ENCODE peak calls at places on chromosomes 6 and 20, in seven cellular contexts. One of them, this sample, is unnamed.

GRCh38 chr6:133502451-133503259 is 261.5 kb downstream of the EYA4 start:
- DNase-seq in gastrocnemius medialis: no peak
- DNase-seq in adrenal gland: no peak
- DNase-seq in heart left ventricle: no peak
- DNase-seq in ovary: peak
- DNase-seq in breast epithelium: no peak
- DNase-seq in IMR-90: peak
- DNase-seq in this sample: no peak

GRCh38 chr6:28803337-28803709 is 120.5 kb downstream of the TRIM27 start:
- DNase-seq in gastrocnemius medialis: no peak
- DNase-seq in adrenal gland: no peak
- DNase-seq in heart left ventricle: no peak
- DNase-seq in ovary: no peak
- DNase-seq in breast epithelium: no peak
- DNase-seq in IMR-90: no peak
- DNase-seq in this sample: no peak

GRCh38 chr6:83867527-83868161 is 8.2 kb downstream of the CYB5R4 start:
- DNase-seq in gastrocnemius medialis: no peak
- DNase-seq in adrenal gland: peak
- DNase-seq in heart left ventricle: no peak
- DNase-seq in ovary: no peak
- DNase-seq in breast epithelium: no peak
- DNase-seq in IMR-90: peak
- DNase-seq in this sample: no peak

GRCh38 chr6:142207265-142207877 is 60.3 kb downstream of the VTA1 start:
- DNase-seq in gastrocnemius medialis: no peak
- DNase-seq in adrenal gland: peak
- DNase-seq in heart left ventricle: peak
- DNase-seq in ovary: no peak
- DNase-seq in breast epithelium: no peak
- DNase-seq in IMR-90: peak
- DNase-seq in this sample: peak

GRCh38 chr6:80433010-80433665 is 326.7 kb downstream of the BCKDHB start:
- DNase-seq in gastrocnemius medialis: no peak
- DNase-seq in adrenal gland: no peak
- DNase-seq in heart left ventricle: no peak
- DNase-seq in ovary: no peak
- DNase-seq in breast epithelium: no peak
- DNase-seq in IMR-90: no peak
- DNase-seq in this sample: no peak

GRCh38 chr6:41560440-41561192 is 14.4 kb downstream of the FOXP4 start:
- DNase-seq in gastrocnemius medialis: no peak
- DNase-seq in adrenal gland: peak
- DNase-seq in heart left ventricle: peak
- DNase-seq in ovary: peak
- DNase-seq in breast epithelium: no peak
- DNase-seq in IMR-90: no peak
- DNase-seq in this sample: peak

GRCh38 chr6:134314236-134314821 is 3.6 kb downstream of the SGK1 start:
- DNase-seq in gastrocnemius medialis: no peak
- DNase-seq in adrenal gland: no peak
- DNase-seq in heart left ventricle: no peak
- DNase-seq in ovary: no peak
- DNase-seq in breast epithelium: no peak
- DNase-seq in IMR-90: no peak
- DNase-seq in this sample: no peak

GRCh38 chr6:33428891-33429744 is 9.3 kb downstream of the SYNGAP1 start:
- DNase-seq in gastrocnemius medialis: no peak
- DNase-seq in adrenal gland: no peak
- DNase-seq in heart left ventricle: no peak
- DNase-seq in ovary: peak
- DNase-seq in breast epithelium: no peak
- DNase-seq in IMR-90: no peak
- DNase-seq in this sample: no peak

GRCh38 chr6:12384417-12384912 is 94.3 kb downstream of the EDN1 start:
- DNase-seq in gastrocnemius medialis: no peak
- DNase-seq in adrenal gland: no peak
- DNase-seq in heart left ventricle: no peak
- DNase-seq in ovary: no peak
- DNase-seq in breast epithelium: no peak
- DNase-seq in IMR-90: no peak
- DNase-seq in this sample: no peak

GRCh38 chr6:125797120-125797933 is 6.6 kb downstream of the NCOA7 start:
- DNase-seq in gastrocnemius medialis: no peak
- DNase-seq in adrenal gland: no peak
- DNase-seq in heart left ventricle: no peak
- DNase-seq in ovary: no peak
- DNase-seq in breast epithelium: no peak
- DNase-seq in IMR-90: no peak
- DNase-seq in this sample: no peak
- H3K27ac ChIP-seq in gastrocnemius medialis: no peak
- H3K27ac ChIP-seq in adrenal gland: no peak
- H3K27ac ChIP-seq in heart left ventricle: no peak
- H3K27ac ChIP-seq in ovary: no peak
- H3K27ac ChIP-seq in breast epithelium: no peak
- H3K27ac ChIP-seq in IMR-90: no peak
- H3K27ac ChIP-seq in this sample: no peak

DNA sequence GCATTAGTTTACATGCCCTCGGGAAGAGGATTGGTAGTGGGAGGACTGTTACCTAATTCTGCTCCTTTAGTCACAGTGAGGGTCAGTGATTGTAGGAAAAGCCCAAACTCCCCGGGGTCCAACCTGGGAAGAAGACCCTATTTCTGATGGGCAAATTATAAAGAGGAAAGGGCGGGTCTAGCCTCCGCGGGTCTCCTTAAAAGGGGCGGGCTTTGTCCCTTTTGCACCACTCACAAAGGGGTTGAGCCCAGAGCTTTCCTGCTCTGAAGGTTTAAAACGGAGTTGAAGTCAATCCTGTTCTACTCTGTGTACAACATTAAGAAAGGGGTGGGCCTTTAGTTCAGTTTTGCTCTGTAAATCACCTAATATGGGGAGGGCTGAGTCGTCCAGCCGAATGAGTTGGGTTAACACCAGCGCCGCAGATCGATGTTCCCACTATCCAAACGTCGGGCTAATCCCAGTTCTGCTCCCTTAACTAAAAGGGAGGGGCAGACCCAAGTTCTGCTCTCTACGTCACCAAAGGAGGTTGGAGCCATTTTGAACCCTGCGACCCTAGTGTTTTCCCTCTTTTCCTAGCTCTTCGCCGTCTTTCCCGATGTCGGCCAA is 920 bp upstream of the RNF5 start:
- DNase-seq in gastrocnemius medialis: no peak
- DNase-seq in adrenal gland: peak
- DNase-seq in heart left ventricle: no peak
- DNase-seq in ovary: no peak
- DNase-seq in breast epithelium: no peak
- DNase-seq in IMR-90: no peak
- DNase-seq in this sample: peak
- TF ChIP-seq POLR2A in gastrocnemius medialis: peak
- TF ChIP-seq POLR2A in adrenal gland: peak
- TF ChIP-seq POLR2A in heart left ventricle: peak
- TF ChIP-seq POLR2A in ovary: peak
- TF ChIP-seq POLR2A in breast epithelium: peak
- TF ChIP-seq POLR2A in IMR-90: peak
- TF ChIP-seq POLR2A in this sample: peak

DNA sequence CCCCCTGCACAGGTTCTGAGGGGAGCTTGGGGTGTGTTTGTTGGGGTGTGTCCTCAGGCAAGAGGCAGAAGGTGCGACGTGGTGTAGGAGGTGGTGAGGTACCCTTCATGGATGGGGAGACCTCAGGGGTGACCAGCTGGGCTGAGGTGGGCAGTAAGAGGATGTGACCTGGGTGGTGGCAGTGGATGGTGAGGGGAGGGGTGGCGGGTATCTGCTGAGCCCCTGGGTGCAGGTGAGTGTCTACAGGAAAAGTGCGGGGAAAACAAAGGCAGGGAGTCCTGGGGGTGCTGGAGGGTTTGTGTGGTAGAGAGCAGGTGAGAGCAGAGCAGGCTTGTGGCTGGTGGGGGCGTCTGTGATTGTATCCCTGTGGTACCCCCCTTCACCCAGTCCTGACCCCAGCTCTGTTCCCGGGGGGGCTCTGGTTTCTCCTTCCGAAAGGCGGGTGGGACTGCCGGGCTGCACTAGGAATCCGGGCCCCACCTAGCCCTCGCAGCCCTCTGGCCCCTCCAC is 631 bp downstream of the RAET1L start:
- DNase-seq in gastrocnemius medialis: no peak
- DNase-seq in adrenal gland: no peak
- DNase-seq in heart left ventricle: no peak
- DNase-seq in ovary: no peak
- DNase-seq in breast epithelium: no peak
- DNase-seq in IMR-90: no peak
- DNase-seq in this sample: no peak
- H3K27ac ChIP-seq in gastrocnemius medialis: no peak
- H3K27ac ChIP-seq in adrenal gland: no peak
- H3K27ac ChIP-seq in heart left ventricle: no peak
- H3K27ac ChIP-seq in ovary: no peak
- H3K27ac ChIP-seq in breast epithelium: no peak
- H3K27ac ChIP-seq in IMR-90: no peak
- H3K27ac ChIP-seq in this sample: no peak

GRCh38 chr6:24910331-24910849 is 25.4 kb downstream of the RIPOR2 start:
- DNase-seq in gastrocnemius medialis: no peak
- DNase-seq in adrenal gland: peak
- DNase-seq in heart left ventricle: no peak
- DNase-seq in ovary: peak
- DNase-seq in breast epithelium: no peak
- DNase-seq in IMR-90: no peak
- DNase-seq in this sample: peak
- TF ChIP-seq POLR2A in gastrocnemius medialis: no peak
- TF ChIP-seq POLR2A in adrenal gland: no peak
- TF ChIP-seq POLR2A in heart left ventricle: no peak
- TF ChIP-seq POLR2A in ovary: no peak
- TF ChIP-seq POLR2A in breast epithelium: no peak
- TF ChIP-seq POLR2A in IMR-90: no peak
- TF ChIP-seq POLR2A in this sample: no peak

GRCh38 chr6:160430741-160431140 is 82.6 kb downstream of the SLC22A3 start:
- DNase-seq in gastrocnemius medialis: no peak
- DNase-seq in adrenal gland: peak
- DNase-seq in heart left ventricle: no peak
- DNase-seq in ovary: peak
- DNase-seq in breast epithelium: no peak
- DNase-seq in IMR-90: no peak
- DNase-seq in this sample: peak

GRCh38 chr6:160430203-160430602 is 82.0 kb downstream of the SLC22A3 start:
- DNase-seq in gastrocnemius medialis: no peak
- DNase-seq in adrenal gland: no peak
- DNase-seq in heart left ventricle: no peak
- DNase-seq in ovary: no peak
- DNase-seq in breast epithelium: no peak
- DNase-seq in IMR-90: no peak
- DNase-seq in this sample: no peak

GRCh38 chr6:160431791-160432404 is 83.7 kb downstream of the SLC22A3 start:
- DNase-seq in gastrocnemius medialis: no peak
- DNase-seq in adrenal gland: no peak
- DNase-seq in heart left ventricle: no peak
- DNase-seq in ovary: no peak
- DNase-seq in breast epithelium: no peak
- DNase-seq in IMR-90: no peak
- DNase-seq in this sample: no peak

GRCh38 chr6:160428818-160429744 is 80.9 kb downstream of the SLC22A3 start:
- DNase-seq in gastrocnemius medialis: peak
- DNase-seq in adrenal gland: no peak
- DNase-seq in heart left ventricle: no peak
- DNase-seq in ovary: no peak
- DNase-seq in breast epithelium: no peak
- DNase-seq in IMR-90: no peak
- DNase-seq in this sample: no peak

DNA sequence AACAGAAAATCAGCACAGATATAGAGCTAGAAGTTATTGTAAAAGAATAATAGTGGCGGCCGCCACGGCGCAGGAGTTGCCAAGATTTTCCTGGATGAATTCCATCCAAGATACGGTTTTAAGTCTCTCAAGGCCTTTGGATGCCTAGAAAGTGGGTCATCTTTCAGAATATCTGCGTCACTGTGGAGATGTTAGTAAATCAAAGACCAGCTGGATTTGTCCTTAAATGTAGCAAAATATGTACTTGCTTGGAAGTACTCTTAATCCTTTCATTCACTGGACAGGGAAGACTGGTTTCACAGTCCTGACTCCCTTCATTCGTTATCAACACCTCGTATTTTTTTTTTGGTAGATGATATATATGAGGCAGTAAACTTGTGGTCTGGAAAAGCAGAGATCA is 83.1 kb downstream of the SLC22A3 start:
- DNase-seq in gastrocnemius medialis: peak
- DNase-seq in adrenal gland: peak
- DNase-seq in heart left ventricle: peak
- DNase-seq in ovary: peak
- DNase-seq in breast epithelium: no peak
- DNase-seq in IMR-90: peak
- DNase-seq in this sample: peak
- H3K27ac ChIP-seq in gastrocnemius medialis: peak
- H3K27ac ChIP-seq in adrenal gland: peak
- H3K27ac ChIP-seq in heart left ventricle: peak
- H3K27ac ChIP-seq in ovary: no peak
- H3K27ac ChIP-seq in breast epithelium: peak
- H3K27ac ChIP-seq in IMR-90: no peak
- H3K27ac ChIP-seq in this sample: peak

DNA sequence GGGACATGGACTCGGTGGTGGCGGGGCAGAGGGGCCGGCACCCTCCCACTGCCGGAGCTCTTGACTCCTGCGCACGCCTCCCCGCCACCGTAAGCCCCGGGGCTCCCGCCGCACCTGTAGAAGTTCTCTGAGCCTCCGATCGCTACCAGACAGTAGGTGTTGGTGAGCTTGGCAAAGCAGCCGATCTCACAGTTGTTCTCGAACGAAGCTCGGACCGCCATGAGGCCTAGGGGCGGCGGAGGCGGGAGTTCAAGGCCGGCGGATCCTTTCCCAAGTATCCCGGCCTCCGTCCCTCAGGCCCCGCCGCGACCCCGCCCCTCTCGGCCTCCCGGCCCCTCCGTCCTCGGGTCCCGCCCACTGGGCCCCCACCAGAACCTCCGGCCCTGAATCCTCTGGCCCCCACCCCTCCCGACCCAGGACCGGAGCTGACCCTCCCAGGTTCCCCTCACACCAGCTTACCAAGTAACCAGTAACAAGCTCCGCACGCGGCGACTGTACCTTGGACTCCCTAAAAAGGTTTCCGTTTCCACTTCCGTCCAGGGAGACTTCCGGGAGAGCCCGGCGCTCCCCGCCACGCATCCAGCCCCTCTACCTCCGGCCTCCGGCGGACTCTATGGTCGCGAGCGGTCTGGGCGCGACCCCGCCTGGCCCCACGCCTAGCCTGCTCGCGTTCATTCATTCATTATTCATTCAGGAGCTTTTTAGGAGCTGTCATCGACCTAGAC is at the start of gene EIF6:
- DNase-seq in gastrocnemius medialis: peak
- DNase-seq in adrenal gland: peak
- DNase-seq in heart left ventricle: peak
- DNase-seq in ovary: peak
- DNase-seq in breast epithelium: peak
- DNase-seq in IMR-90: peak
- DNase-seq in this sample: peak
- TF ChIP-seq POLR2A in gastrocnemius medialis: no peak
- TF ChIP-seq POLR2A in adrenal gland: no peak
- TF ChIP-seq POLR2A in heart left ventricle: peak
- TF ChIP-seq POLR2A in ovary: no peak
- TF ChIP-seq POLR2A in breast epithelium: no peak
- TF ChIP-seq POLR2A in IMR-90: peak
- TF ChIP-seq POLR2A in this sample: no peak